ENCODE peak calls at places on chromosomes 4 and X, in seven cellular contexts. One of them, this sample, is unnamed. For H3K9me2, the result is how much of the 10 kb centered on the place peaks cover.

GRCh38 chrX:107729558-107730297 is 45.9 kb downstream of the TSC22D3 start:
- DNase-seq in PC-3: peak
- DNase-seq in SK-N-SH: no peak
- DNase-seq in HCT116: no peak
- DNase-seq in MM.1S: no peak
- DNase-seq in GM23338: peak
- DNase-seq in hepatocyte: peak
- DNase-seq in this sample: no peak

GRCh38 chr4:105352826-105353225 is 121.0 kb downstream of the PPA2 start:
- DNase-seq in PC-3: no peak
- DNase-seq in SK-N-SH: no peak
- DNase-seq in HCT116: no peak
- DNase-seq in MM.1S: no peak
- DNase-seq in GM23338: no peak
- DNase-seq in hepatocyte: no peak
- DNase-seq in this sample: no peak

GRCh38 chrX:70026851-70027200 is 22.9 kb downstream of the AWAT2 start:
- DNase-seq in PC-3: no peak
- DNase-seq in SK-N-SH: no peak
- DNase-seq in HCT116: no peak
- DNase-seq in MM.1S: no peak
- DNase-seq in GM23338: no peak
- DNase-seq in hepatocyte: no peak
- DNase-seq in this sample: no peak

GRCh38 chr4:100190643-100191600 is 654 bp upstream of the DDIT4L start:
- DNase-seq in PC-3: no peak
- DNase-seq in SK-N-SH: no peak
- DNase-seq in HCT116: no peak
- DNase-seq in MM.1S: no peak
- DNase-seq in GM23338: peak
- DNase-seq in hepatocyte: peak
- DNase-seq in this sample: no peak

GRCh38 chr4:129095811-129096454 is at the start of gene C4orf33:
- DNase-seq in PC-3: peak
- DNase-seq in SK-N-SH: peak
- DNase-seq in HCT116: peak
- DNase-seq in MM.1S: peak
- DNase-seq in GM23338: peak
- DNase-seq in hepatocyte: peak
- DNase-seq in this sample: peak

GRCh38 chrX:138745215-138745614 is 33.7 kb upstream of the FGF13 start:
- DNase-seq in PC-3: peak
- DNase-seq in SK-N-SH: peak
- DNase-seq in HCT116: no peak
- DNase-seq in MM.1S: peak
- DNase-seq in GM23338: peak
- DNase-seq in hepatocyte: peak
- DNase-seq in this sample: peak

GRCh38 chr4:13665711-13666660 is 38.5 kb upstream of the BOD1L1 start:
- DNase-seq in PC-3: peak
- DNase-seq in SK-N-SH: no peak
- DNase-seq in HCT116: no peak
- DNase-seq in MM.1S: no peak
- DNase-seq in GM23338: no peak
- DNase-seq in hepatocyte: no peak
- DNase-seq in this sample: no peak

GRCh38 chr4:73187325-73187724 is 71.3 kb downstream of the ANKRD17 start:
- DNase-seq in PC-3: peak
- DNase-seq in SK-N-SH: no peak
- DNase-seq in HCT116: no peak
- DNase-seq in MM.1S: no peak
- DNase-seq in GM23338: peak
- DNase-seq in hepatocyte: no peak
- DNase-seq in this sample: peak

GRCh38 chr4:127698789-127699200 is 31.4 kb upstream of the SLC25A31 start:
- DNase-seq in PC-3: peak
- DNase-seq in SK-N-SH: no peak
- DNase-seq in HCT116: peak
- DNase-seq in MM.1S: no peak
- DNase-seq in GM23338: no peak
- DNase-seq in hepatocyte: no peak
- DNase-seq in this sample: no peak

GRCh38 chr4:111748157-111748556 is 397.1 kb upstream of the FAM241A start:
- DNase-seq in PC-3: no peak
- DNase-seq in SK-N-SH: no peak
- DNase-seq in HCT116: no peak
- DNase-seq in MM.1S: no peak
- DNase-seq in GM23338: peak
- DNase-seq in hepatocyte: no peak
- DNase-seq in this sample: no peak

GRCh38 chr4:154416183-154416543 is 75.4 kb downstream of the DCHS2 start:
- DNase-seq in PC-3: no peak
- DNase-seq in SK-N-SH: peak
- DNase-seq in HCT116: no peak
- DNase-seq in MM.1S: no peak
- DNase-seq in GM23338: peak
- DNase-seq in hepatocyte: peak
- DNase-seq in this sample: peak

GRCh38 chrX:65877953-65878352 is 161.9 kb downstream of the VSIG4 start:
- DNase-seq in PC-3: no peak
- DNase-seq in SK-N-SH: no peak
- DNase-seq in HCT116: no peak
- DNase-seq in MM.1S: no peak
- DNase-seq in GM23338: no peak
- DNase-seq in hepatocyte: no peak
- DNase-seq in this sample: no peak

GRCh38 chr4:77990904-77991358 is 66.2 kb upstream of the FRAS1 start:
- DNase-seq in PC-3: no peak
- DNase-seq in SK-N-SH: peak
- DNase-seq in HCT116: no peak
- DNase-seq in MM.1S: no peak
- DNase-seq in GM23338: no peak
- DNase-seq in hepatocyte: no peak
- DNase-seq in this sample: no peak

GRCh38 chr4:18366762-18367358 is 345.3 kb upstream of the LCORL start:
- DNase-seq in PC-3: peak
- DNase-seq in SK-N-SH: peak
- DNase-seq in HCT116: no peak
- DNase-seq in MM.1S: peak
- DNase-seq in GM23338: peak
- DNase-seq in hepatocyte: peak
- DNase-seq in this sample: peak

GRCh38 chr4:138092060-138092459 is 150.1 kb downstream of the SLC7A11 start:
- DNase-seq in PC-3: peak
- DNase-seq in SK-N-SH: no peak
- DNase-seq in HCT116: no peak
- DNase-seq in MM.1S: no peak
- DNase-seq in GM23338: peak
- DNase-seq in hepatocyte: no peak
- DNase-seq in this sample: no peak

GRCh38 chrX:130079824-130080406 is 30.4 kb downstream of the ELF4 start:
- DNase-seq in PC-3: peak
- DNase-seq in SK-N-SH: peak
- DNase-seq in HCT116: peak
- DNase-seq in MM.1S: peak
- DNase-seq in GM23338: peak
- DNase-seq in hepatocyte: peak
- DNase-seq in this sample: peak

GRCh38 chr4:176769519-176769918 is 23.2 kb downstream of the VEGFC start:
- DNase-seq in PC-3: peak
- DNase-seq in SK-N-SH: no peak
- DNase-seq in HCT116: no peak
- DNase-seq in MM.1S: no peak
- DNase-seq in GM23338: no peak
- DNase-seq in hepatocyte: no peak
- DNase-seq in this sample: no peak

GRCh38 chrX:154490021-154490413 is 412 bp downstream of the SLC10A3 start:
- DNase-seq in PC-3: peak
- DNase-seq in SK-N-SH: peak
- DNase-seq in HCT116: no peak
- DNase-seq in MM.1S: peak
- DNase-seq in GM23338: peak
- DNase-seq in hepatocyte: peak
- DNase-seq in this sample: peak

GRCh38 chrX:30593435-30594200 is 16.1 kb upstream of the TASL start:
- DNase-seq in PC-3: peak
- DNase-seq in SK-N-SH: no peak
- DNase-seq in HCT116: peak
- DNase-seq in MM.1S: peak
- DNase-seq in GM23338: peak
- DNase-seq in hepatocyte: no peak
- DNase-seq in this sample: peak

GRCh38 chr4:8544741-8545438 is 35.3 kb upstream of the GPR78 start:
- DNase-seq in PC-3: no peak
- DNase-seq in SK-N-SH: no peak
- DNase-seq in HCT116: no peak
- DNase-seq in MM.1S: no peak
- DNase-seq in GM23338: no peak
- DNase-seq in hepatocyte: no peak
- DNase-seq in this sample: no peak

GRCh38 chr4:76147454-76148141 is 599 bp downstream of the NUP54 start:
- DNase-seq in PC-3: peak
- DNase-seq in SK-N-SH: peak
- DNase-seq in HCT116: peak
- DNase-seq in MM.1S: peak
- DNase-seq in GM23338: peak
- DNase-seq in hepatocyte: peak
- DNase-seq in this sample: peak

GRCh38 chr4:42268824-42269223 is 116.4 kb upstream of the BEND4 start:
- DNase-seq in PC-3: no peak
- DNase-seq in SK-N-SH: no peak
- DNase-seq in HCT116: no peak
- DNase-seq in MM.1S: peak
- DNase-seq in GM23338: peak
- DNase-seq in hepatocyte: no peak
- DNase-seq in this sample: no peak

GRCh38 chr4:3721627-3722026 is 44.6 kb upstream of the ADRA2C start:
- DNase-seq in PC-3: no peak
- DNase-seq in SK-N-SH: no peak
- DNase-seq in HCT116: no peak
- DNase-seq in MM.1S: no peak
- DNase-seq in GM23338: no peak
- DNase-seq in hepatocyte: no peak
- DNase-seq in this sample: no peak

DNA sequence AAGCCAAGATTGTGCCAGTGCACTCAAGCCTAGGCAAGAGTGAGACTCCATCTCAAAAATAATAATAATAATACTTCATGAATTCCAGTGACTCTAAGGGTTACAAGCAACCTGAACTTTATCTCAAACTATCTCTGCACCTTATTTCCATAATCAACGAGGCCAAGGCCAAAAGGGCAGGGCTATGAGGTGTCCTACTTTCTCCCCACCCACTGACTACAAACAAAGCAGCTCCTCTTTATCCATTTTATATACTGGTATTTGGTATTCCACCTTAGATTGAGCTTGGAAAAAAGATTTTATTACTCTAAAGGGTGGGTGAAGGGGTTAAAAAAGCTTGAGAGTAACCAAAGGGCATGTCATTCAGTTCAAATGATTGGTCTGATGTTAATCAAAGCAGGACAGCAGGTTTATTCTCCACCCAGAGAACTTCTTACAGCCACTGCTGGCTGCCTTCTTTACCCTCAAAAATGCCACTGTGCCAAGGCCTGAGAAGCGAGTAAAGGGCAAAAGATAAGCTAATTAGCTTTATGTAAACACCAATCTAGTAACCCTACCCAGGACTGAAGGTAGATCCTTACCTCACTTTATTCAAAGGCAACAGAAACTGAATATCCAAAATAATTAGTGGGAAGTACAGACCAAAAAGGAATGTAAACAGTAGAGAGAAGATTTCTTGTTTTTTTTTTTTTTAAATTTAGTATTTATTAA is 28.2 kb downstream of the APOO start:
- DNase-seq in PC-3: no peak
- DNase-seq in SK-N-SH: no peak
- DNase-seq in HCT116: no peak
- DNase-seq in MM.1S: no peak
- DNase-seq in GM23338: no peak
- DNase-seq in hepatocyte: no peak
- DNase-seq in this sample: no peak
- TF ChIP-seq CTCF in PC-3: no peak
- TF ChIP-seq CTCF in SK-N-SH: no peak
- TF ChIP-seq CTCF in HCT116: no peak
- TF ChIP-seq CTCF in MM.1S: no peak
- TF ChIP-seq CTCF in GM23338: no peak
- TF ChIP-seq CTCF in hepatocyte: no peak
- TF ChIP-seq CTCF in this sample: no peak

DNA sequence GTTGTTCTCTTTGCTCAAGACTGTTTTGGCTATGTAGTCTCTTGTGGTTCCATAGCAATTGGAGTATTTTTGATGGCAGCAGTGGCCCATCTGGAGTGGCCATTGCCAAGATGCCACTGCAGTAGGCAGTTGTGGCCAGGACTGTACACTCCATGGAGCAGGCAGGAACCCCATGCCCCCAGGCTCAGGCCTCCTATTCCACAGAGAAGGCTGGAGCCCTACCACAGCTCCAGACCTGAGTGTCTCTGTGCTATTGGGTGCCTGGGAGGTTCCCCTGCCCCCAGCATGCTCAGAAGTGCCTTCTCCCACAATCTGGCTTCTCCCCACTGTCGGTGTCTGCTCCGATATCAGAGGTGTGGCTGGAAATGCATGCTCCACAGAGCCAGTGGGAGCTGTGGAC is 46.9 kb upstream of the UBE2NL start:
- DNase-seq in PC-3: no peak
- DNase-seq in SK-N-SH: no peak
- DNase-seq in HCT116: no peak
- DNase-seq in MM.1S: no peak
- DNase-seq in GM23338: no peak
- DNase-seq in hepatocyte: no peak
- DNase-seq in this sample: no peak
- H3K9me2 ChIP-seq in PC-3: under half
- H3K9me2 ChIP-seq in SK-N-SH: under half
- H3K9me2 ChIP-seq in HCT116: under half
- H3K9me2 ChIP-seq in MM.1S: under half
- H3K9me2 ChIP-seq in GM23338: under half
- H3K9me2 ChIP-seq in hepatocyte: under half
- H3K9me2 ChIP-seq in this sample: under half

GRCh38 chr4:125741825-125742452 is 427.2 kb downstream of the FAT4 start:
- DNase-seq in PC-3: peak
- DNase-seq in SK-N-SH: peak
- DNase-seq in HCT116: no peak
- DNase-seq in MM.1S: peak
- DNase-seq in GM23338: peak
- DNase-seq in hepatocyte: peak
- DNase-seq in this sample: peak
- TF ChIP-seq CTCF in PC-3: peak
- TF ChIP-seq CTCF in SK-N-SH: peak
- TF ChIP-seq CTCF in HCT116: peak
- TF ChIP-seq CTCF in MM.1S: peak
- TF ChIP-seq CTCF in GM23338: peak
- TF ChIP-seq CTCF in hepatocyte: peak
- TF ChIP-seq CTCF in this sample: peak

DNA sequence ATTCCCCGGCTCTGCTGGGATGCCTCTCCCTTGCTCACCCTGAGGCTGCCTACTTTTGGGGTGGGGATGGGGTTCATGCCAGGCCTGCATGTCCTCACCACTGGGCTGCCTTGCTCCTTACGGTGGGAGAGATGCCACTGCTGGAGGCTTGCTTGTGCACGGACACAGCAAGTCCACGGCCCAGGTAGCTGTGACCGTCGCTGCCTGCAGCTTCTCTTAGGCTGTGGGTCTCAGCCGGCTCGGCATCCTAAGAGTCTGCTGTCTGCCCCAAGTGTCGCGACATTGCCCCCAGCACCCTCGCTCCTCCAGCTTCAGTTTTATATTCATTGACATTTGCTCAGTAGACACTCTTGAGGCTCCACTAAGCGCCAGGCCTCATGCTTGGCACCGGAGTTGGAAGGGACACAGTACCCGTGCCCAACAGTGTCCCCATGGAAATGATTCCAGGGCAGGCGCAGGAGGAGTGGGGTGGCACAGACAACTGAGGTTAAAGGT is 58.3 kb downstream of the TBC1D14 start:
- DNase-seq in PC-3: no peak
- DNase-seq in SK-N-SH: no peak
- DNase-seq in HCT116: no peak
- DNase-seq in MM.1S: no peak
- DNase-seq in GM23338: no peak
- DNase-seq in hepatocyte: no peak
- DNase-seq in this sample: no peak
- H3K9me2 ChIP-seq in PC-3: under half
- H3K9me2 ChIP-seq in SK-N-SH: under half
- H3K9me2 ChIP-seq in HCT116: under half
- H3K9me2 ChIP-seq in MM.1S: under half
- H3K9me2 ChIP-seq in GM23338: under half
- H3K9me2 ChIP-seq in hepatocyte: under half
- H3K9me2 ChIP-seq in this sample: under half

This sample was measured in OCI-LY7.